ENCODE peak calls at places on chromosomes 1 and 21, in ten cellular contexts. S, Z, X, J, B, V, Q, W, I and H are unnamed samples.

GRCh38 chr21:43866233-43866632 is 1.2 kb downstream of the AGPAT3 start:
- DNase-seq in S (no peak), Z (no peak), X (peak; percentile 60), J (no peak), B (peak; percentile 49), V (peak; percentile 66), Q (peak; percentile 54), W (no peak), I (peak; percentile 67), H (no peak)

GRCh38 chr1:44640178-44640865 is 34.0 kb downstream of the TMEM53 start:
- DNase-seq in S (no peak), Z (no peak), X (no peak), J (no peak), B (no peak), V (no peak), Q (no peak), W (no peak), I (no peak), H (no peak)

GRCh38 chr1:172653015-172653709 is 5.7 kb upstream of the FASLG start:
- DNase-seq in S (no peak), Z (no peak), X (peak; percentile 61), J (no peak), B (no peak), V (no peak), Q (no peak), W (no peak), I (no peak), H (no peak)

GRCh38 chr1:150162862-150163706 is 13.4 kb downstream of the PLEKHO1 start:
- DNase-seq in S (peak; percentile 70), Z (peak; percentile 99), X (peak; percentile 99), J (peak; percentile 94), B (peak; percentile 98), V (no peak), Q (peak; percentile 86), W (no peak), I (peak; percentile 65), H (peak; percentile 86)

GRCh38 chr1:25204797-25205441 is 27.4 kb downstream of the SYF2 start:
- DNase-seq in S (peak; percentile 72), Z (no peak), X (peak; percentile 73), J (no peak), B (peak; percentile 44), V (peak; percentile 72), Q (peak; percentile 56), W (no peak), I (no peak), H (peak; percentile 7)

GRCh38 chr21:31893841-31894240 is 21.0 kb downstream of the HUNK start:
- DNase-seq in S (no peak), Z (no peak), X (no peak), J (no peak), B (no peak), V (no peak), Q (no peak), W (no peak), I (no peak), H (no peak)

GRCh38 chr1:220881918-220882891 is 3.0 kb downstream of the HLX start:
- DNase-seq in S (no peak), Z (no peak), X (no peak), J (no peak), B (no peak), V (no peak), Q (no peak), W (no peak), I (no peak), H (no peak)

GRCh38 chr21:42724226-42724920 is 71.0 kb downstream of the PDE9A start:
- DNase-seq in S (peak; percentile 46), Z (peak; percentile 29), X (peak; percentile 97), J (no peak), B (no peak), V (peak; percentile 61), Q (no peak), W (no peak), I (peak; percentile 81), H (no peak)